ENCODE peak calls at places on chromosomes 16 and 17, in eight cellular contexts. One of them, this sample, is unnamed. For H3K4me1, the result is how much of the 10 kb centered on the place peaks cover.

GRCh38 chr17:7589204-7589868 is 558 bp downstream of the SOX15 start:
- DNase-seq in DND-41: no peak
- DNase-seq in suprapubic skin: peak
- DNase-seq in mammary epithelial cell: peak
- DNase-seq in HCT116: no peak
- DNase-seq in psoas muscle: peak
- DNase-seq in uterus: peak
- DNase-seq in PC-9: peak
- DNase-seq in this sample: no peak

GRCh38 chr17:32621612-32622312 is 135.0 kb downstream of the CDK5R1 start:
- DNase-seq in HCT116: no peak
- DNase-seq in mammary epithelial cell: peak
- DNase-seq in psoas muscle: no peak
- DNase-seq in PC-9: no peak
- DNase-seq in suprapubic skin: no peak
- DNase-seq in uterus: no peak
- DNase-seq in DND-41: no peak
- DNase-seq in this sample: no peak

GRCh38 chr17:50265690-50266306 is 8.5 kb upstream of the TMEM92 start:
- DNase-seq in PC-9: no peak
- DNase-seq in suprapubic skin: no peak
- DNase-seq in HCT116: no peak
- DNase-seq in DND-41: no peak
- DNase-seq in uterus: no peak
- DNase-seq in mammary epithelial cell: no peak
- DNase-seq in psoas muscle: no peak
- DNase-seq in this sample: no peak

GRCh38 chr16:66728117-66728787 is 23.2 kb downstream of the DYNC1LI2 start:
- DNase-seq in PC-9: no peak
- DNase-seq in mammary epithelial cell: peak
- DNase-seq in uterus: peak
- DNase-seq in psoas muscle: no peak
- DNase-seq in HCT116: peak
- DNase-seq in suprapubic skin: no peak
- DNase-seq in DND-41: no peak
- DNase-seq in this sample: no peak

GRCh38 chr16:2089676-2090480 is 42.1 kb downstream of the TSC2 start:
- DNase-seq in HCT116: no peak
- DNase-seq in mammary epithelial cell: no peak
- DNase-seq in DND-41: no peak
- DNase-seq in uterus: no peak
- DNase-seq in PC-9: no peak
- DNase-seq in suprapubic skin: no peak
- DNase-seq in psoas muscle: no peak
- DNase-seq in this sample: no peak

GRCh38 chr17:33072421-33073175 is 81.0 kb downstream of the SPACA3 start:
- DNase-seq in uterus: no peak
- DNase-seq in psoas muscle: no peak
- DNase-seq in mammary epithelial cell: no peak
- DNase-seq in HCT116: no peak
- DNase-seq in suprapubic skin: no peak
- DNase-seq in PC-9: peak
- DNase-seq in DND-41: no peak
- DNase-seq in this sample: no peak

GRCh38 chr17:35082073-35082657 is 18.7 kb upstream of the RFFL start:
- DNase-seq in uterus: no peak
- DNase-seq in suprapubic skin: no peak
- DNase-seq in PC-9: peak
- DNase-seq in psoas muscle: no peak
- DNase-seq in DND-41: no peak
- DNase-seq in HCT116: peak
- DNase-seq in mammary epithelial cell: peak
- DNase-seq in this sample: no peak

GRCh38 chr16:49574826-49575225 is 201.2 kb downstream of the C16orf78 start:
- DNase-seq in PC-9: no peak
- DNase-seq in mammary epithelial cell: no peak
- DNase-seq in suprapubic skin: no peak
- DNase-seq in HCT116: no peak
- DNase-seq in uterus: no peak
- DNase-seq in DND-41: no peak
- DNase-seq in psoas muscle: no peak
- DNase-seq in this sample: no peak

GRCh38 chr17:14228903-14229302 is 7.8 kb downstream of the CDRT15 start:
- DNase-seq in suprapubic skin: no peak
- DNase-seq in PC-9: no peak
- DNase-seq in DND-41: no peak
- DNase-seq in mammary epithelial cell: no peak
- DNase-seq in HCT116: no peak
- DNase-seq in psoas muscle: no peak
- DNase-seq in uterus: no peak
- DNase-seq in this sample: no peak

GRCh38 chr17:72254808-72255449 is 134.1 kb downstream of the SOX9 start:
- DNase-seq in HCT116: no peak
- DNase-seq in uterus: no peak
- DNase-seq in suprapubic skin: no peak
- DNase-seq in PC-9: no peak
- DNase-seq in mammary epithelial cell: peak
- DNase-seq in psoas muscle: no peak
- DNase-seq in DND-41: no peak
- DNase-seq in this sample: no peak

GRCh38 chr16:2779151-2779920 is 2.3 kb upstream of the ELOB start:
- DNase-seq in suprapubic skin: peak
- DNase-seq in uterus: peak
- DNase-seq in psoas muscle: no peak
- DNase-seq in PC-9: no peak
- DNase-seq in HCT116: no peak
- DNase-seq in mammary epithelial cell: no peak
- DNase-seq in DND-41: no peak
- DNase-seq in this sample: no peak

GRCh38 chr16:68081796-68082567 is 3.2 kb upstream of the NFATC3 start:
- DNase-seq in uterus: no peak
- DNase-seq in DND-41: no peak
- DNase-seq in HCT116: no peak
- DNase-seq in mammary epithelial cell: no peak
- DNase-seq in PC-9: no peak
- DNase-seq in psoas muscle: no peak
- DNase-seq in suprapubic skin: no peak
- DNase-seq in this sample: no peak

GRCh38 chr17:78168906-78169793 is 769 bp downstream of the SYNGR2 start:
- DNase-seq in suprapubic skin: no peak
- DNase-seq in HCT116: peak
- DNase-seq in uterus: peak
- DNase-seq in DND-41: peak
- DNase-seq in psoas muscle: peak
- DNase-seq in PC-9: peak
- DNase-seq in mammary epithelial cell: peak
- DNase-seq in this sample: no peak

GRCh38 chr17:57548421-57549385 is 196.4 kb downstream of the CCDC182 start:
- DNase-seq in PC-9: no peak
- DNase-seq in HCT116: no peak
- DNase-seq in mammary epithelial cell: no peak
- DNase-seq in psoas muscle: no peak
- DNase-seq in suprapubic skin: no peak
- DNase-seq in DND-41: peak
- DNase-seq in uterus: peak
- DNase-seq in this sample: no peak

GRCh38 chr16:1779741-1780676 is 2.4 kb downstream of the SPSB3 start:
- DNase-seq in psoas muscle: peak
- DNase-seq in PC-9: no peak
- DNase-seq in suprapubic skin: no peak
- DNase-seq in uterus: no peak
- DNase-seq in DND-41: no peak
- DNase-seq in HCT116: no peak
- DNase-seq in mammary epithelial cell: no peak
- DNase-seq in this sample: no peak

GRCh38 chr17:63274156-63274555 is 171.9 kb downstream of the CYB561 start:
- DNase-seq in HCT116: peak
- DNase-seq in psoas muscle: peak
- DNase-seq in suprapubic skin: no peak
- DNase-seq in DND-41: no peak
- DNase-seq in PC-9: no peak
- DNase-seq in mammary epithelial cell: no peak
- DNase-seq in uterus: no peak
- DNase-seq in this sample: no peak

GRCh38 chr16:80084163-80084562 is 456.6 kb upstream of the DYNLRB2 start:
- DNase-seq in PC-9: no peak
- DNase-seq in mammary epithelial cell: no peak
- DNase-seq in DND-41: no peak
- DNase-seq in psoas muscle: no peak
- DNase-seq in uterus: peak
- DNase-seq in suprapubic skin: no peak
- DNase-seq in HCT116: no peak
- DNase-seq in this sample: no peak

GRCh38 chr17:74344658-74345057 is 17.0 kb downstream of the BTBD17 start:
- DNase-seq in DND-41: no peak
- DNase-seq in psoas muscle: no peak
- DNase-seq in PC-9: no peak
- DNase-seq in suprapubic skin: no peak
- DNase-seq in uterus: no peak
- DNase-seq in HCT116: no peak
- DNase-seq in mammary epithelial cell: no peak
- DNase-seq in this sample: no peak
- TF ChIP-seq CTCF in DND-41: no peak
- TF ChIP-seq CTCF in psoas muscle: no peak
- TF ChIP-seq CTCF in PC-9: no peak
- TF ChIP-seq CTCF in suprapubic skin: no peak
- TF ChIP-seq CTCF in uterus: no peak
- TF ChIP-seq CTCF in HCT116: no peak
- TF ChIP-seq CTCF in mammary epithelial cell: no peak
- TF ChIP-seq CTCF in this sample: no peak

DNA sequence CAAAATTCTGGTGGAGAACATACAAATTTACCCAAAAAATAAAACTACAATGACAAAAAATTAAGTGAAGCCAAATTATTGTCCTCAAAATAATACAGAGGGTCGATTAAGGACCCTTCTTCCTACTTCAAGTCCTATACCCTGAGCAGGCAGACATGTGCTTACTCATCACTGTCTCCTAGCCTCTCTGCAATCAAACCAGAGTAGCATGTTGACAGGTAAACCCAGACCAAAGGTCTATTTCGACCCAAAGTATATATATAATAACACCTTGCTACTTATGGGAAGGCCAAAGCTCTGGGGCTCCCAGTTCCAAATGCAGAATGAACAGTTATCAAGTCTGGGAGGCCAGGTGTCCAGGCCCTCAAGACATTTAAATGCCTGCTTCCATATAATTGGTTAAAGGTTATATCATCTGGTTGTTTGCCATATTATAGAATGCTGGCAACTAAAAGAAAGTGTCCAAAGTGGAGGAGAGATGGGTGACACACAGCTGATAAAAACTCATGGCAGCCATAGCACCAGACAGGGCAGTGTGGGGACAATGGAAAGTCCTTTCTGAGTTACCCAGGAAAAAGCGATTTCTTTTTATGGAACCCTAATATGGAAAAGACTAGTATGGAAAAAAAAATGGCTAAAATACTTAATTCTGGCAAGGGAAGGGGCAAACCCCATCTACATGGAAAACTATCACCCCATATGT is 53.6 kb downstream of the N4BP1 start:
- DNase-seq in PC-9: no peak
- DNase-seq in uterus: no peak
- DNase-seq in suprapubic skin: no peak
- DNase-seq in DND-41: no peak
- DNase-seq in HCT116: no peak
- DNase-seq in mammary epithelial cell: no peak
- DNase-seq in psoas muscle: no peak
- DNase-seq in this sample: no peak
- H3K4me1 ChIP-seq in PC-9: under half
- H3K4me1 ChIP-seq in uterus: under half
- H3K4me1 ChIP-seq in suprapubic skin: half or more
- H3K4me1 ChIP-seq in DND-41: under half
- H3K4me1 ChIP-seq in HCT116: under half
- H3K4me1 ChIP-seq in mammary epithelial cell: under half
- H3K4me1 ChIP-seq in psoas muscle: half or more
- H3K4me1 ChIP-seq in this sample: half or more

GRCh38 chr17:10318540-10318939 is 54.3 kb downstream of the MYH13 start:
- DNase-seq in psoas muscle: no peak
- DNase-seq in DND-41: no peak
- DNase-seq in PC-9: no peak
- DNase-seq in suprapubic skin: no peak
- DNase-seq in HCT116: no peak
- DNase-seq in uterus: no peak
- DNase-seq in mammary epithelial cell: no peak
- DNase-seq in this sample: no peak

GRCh38 chr17:10313037-10313672 is 59.7 kb downstream of the MYH13 start:
- DNase-seq in uterus: no peak
- DNase-seq in HCT116: no peak
- DNase-seq in suprapubic skin: no peak
- DNase-seq in PC-9: no peak
- DNase-seq in DND-41: no peak
- DNase-seq in mammary epithelial cell: no peak
- DNase-seq in psoas muscle: no peak
- DNase-seq in this sample: no peak

GRCh38 chr17:10314332-10314731 is 58.5 kb downstream of the MYH13 start:
- DNase-seq in HCT116: no peak
- DNase-seq in mammary epithelial cell: no peak
- DNase-seq in psoas muscle: no peak
- DNase-seq in DND-41: no peak
- DNase-seq in suprapubic skin: no peak
- DNase-seq in uterus: no peak
- DNase-seq in PC-9: no peak
- DNase-seq in this sample: no peak

DNA sequence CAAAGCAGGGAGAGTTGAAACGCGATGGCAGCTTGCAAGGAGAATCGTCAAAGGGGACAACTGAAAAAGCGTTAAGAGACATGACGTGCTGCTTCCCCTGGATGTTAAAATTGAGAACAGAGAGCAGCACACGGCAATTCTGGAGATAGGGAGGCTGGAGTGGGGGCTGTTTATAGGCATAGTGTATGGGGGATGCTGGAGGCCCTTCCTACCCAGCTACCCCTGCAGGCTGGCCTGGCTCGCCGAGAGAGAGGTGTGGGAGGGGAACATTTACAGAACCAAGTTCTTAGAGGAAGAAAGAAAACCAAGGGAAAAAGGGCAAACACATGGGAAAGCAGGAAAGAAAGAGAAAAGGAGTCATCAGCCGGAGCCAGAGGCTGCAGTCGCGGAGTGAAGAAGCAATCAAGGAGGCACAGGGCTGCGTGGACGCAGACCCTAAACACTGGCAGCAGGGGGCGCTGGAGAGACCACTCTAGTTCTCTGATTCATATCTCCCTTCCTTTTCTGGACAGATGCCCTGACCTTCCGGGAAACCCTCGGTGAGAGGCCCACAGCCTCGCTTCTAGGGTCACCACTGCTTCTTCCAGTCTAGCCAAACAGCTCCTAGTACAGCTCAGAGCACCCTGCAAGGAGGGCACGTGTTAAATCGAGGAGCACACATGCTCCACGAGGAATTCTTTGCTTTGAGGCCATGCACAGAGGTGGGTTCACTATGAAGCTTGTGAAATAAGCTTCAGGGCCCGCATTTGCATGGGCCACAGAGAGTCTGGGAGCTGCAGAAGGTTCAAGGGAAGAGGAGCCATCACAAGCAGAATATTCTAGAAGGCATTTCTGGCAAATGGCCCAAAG is 55.6 kb downstream of the MYH13 start:
- DNase-seq in mammary epithelial cell: no peak
- DNase-seq in uterus: peak
- DNase-seq in PC-9: no peak
- DNase-seq in DND-41: peak
- DNase-seq in HCT116: peak
- DNase-seq in suprapubic skin: no peak
- DNase-seq in psoas muscle: peak
- DNase-seq in this sample: peak
- TF ChIP-seq CTCF in mammary epithelial cell: peak
- TF ChIP-seq CTCF in uterus: peak
- TF ChIP-seq CTCF in PC-9: peak
- TF ChIP-seq CTCF in DND-41: peak
- TF ChIP-seq CTCF in HCT116: peak
- TF ChIP-seq CTCF in suprapubic skin: peak
- TF ChIP-seq CTCF in psoas muscle: peak
- TF ChIP-seq CTCF in this sample: peak

GRCh38 chr16:28255838-28256237 is 36.5 kb upstream of the SBK1 start:
- DNase-seq in mammary epithelial cell: no peak
- DNase-seq in psoas muscle: no peak
- DNase-seq in uterus: no peak
- DNase-seq in HCT116: no peak
- DNase-seq in DND-41: no peak
- DNase-seq in PC-9: no peak
- DNase-seq in suprapubic skin: no peak
- DNase-seq in this sample: no peak
- H3K4me1 ChIP-seq in mammary epithelial cell: under half
- H3K4me1 ChIP-seq in psoas muscle: under half
- H3K4me1 ChIP-seq in uterus: under half
- H3K4me1 ChIP-seq in HCT116: under half
- H3K4me1 ChIP-seq in DND-41: under half
- H3K4me1 ChIP-seq in PC-9: under half
- H3K4me1 ChIP-seq in suprapubic skin: under half
- H3K4me1 ChIP-seq in this sample: under half

This sample was measured in thoracic aorta.